ENCODE peak calls at places on chromosomes 11 and 22, in five cellular contexts. E is substantia nigra; H is kidney glomerular epithelial cell; D is body of pancreas; A is activated CD8-positive, alpha-beta T cell treated with anti-CD3 and anti-CD28 coated beads for 36 hours. W is an unnamed sample.

GRCh38 chr22:42880815-42881214 is 23.7 kb upstream of the ARFGAP3 start:
- DNase-seq in E (no peak), H (no peak), D (peak; percentile 69), A (no peak), W (no peak)

GRCh38 chr11:18192988-18193387 is 20.4 kb downstream of the MRGPRX4 start:
- DNase-seq in E (no peak), H (no peak), D (no peak), A (no peak), W (no peak)

GRCh38 chr22:49208768-49209252 is 618.9 kb downstream of the BRD1 start:
- DNase-seq in E (no peak), H (no peak), D (no peak), A (peak; percentile 9), W (no peak)

GRCh38 chr22:32478994-32479393 is 4.4 kb downstream of the FBXO7 start:
- DNase-seq in E (no peak), H (no peak), D (no peak), A (no peak), W (no peak)

GRCh38 chr11:134038897-134039470 is 29.9 kb upstream of the JAM3 start:
- DNase-seq in E (no peak), H (no peak), D (no peak), A (no peak), W (no peak)

GRCh38 chr22:37457093-37457893 is 28.9 kb downstream of the MFNG start:
- DNase-seq in E (no peak), H (peak; percentile 61), D (peak; percentile 85), A (peak; percentile 91), W (peak; percentile 54)

GRCh38 chr11:35387341-35387982 is 31.9 kb downstream of the SLC1A2 start:
- DNase-seq in E (no peak), H (peak; percentile 45), D (no peak), A (no peak), W (no peak)

GRCh38 chr11:30960387-30960992 is 374.3 kb upstream of the MPPED2 start:
- DNase-seq in E (no peak), H (peak; percentile 28), D (no peak), A (no peak), W (no peak)

GRCh38 chr11:62542750-62543567 is 3.6 kb downstream of the AHNAK start:
- DNase-seq in E (no peak), H (peak; percentile 64), D (peak; percentile 69), A (peak; percentile 85), W (peak; percentile 73)

GRCh38 chr11:74749965-74750296 is 1.3 kb downstream of the RNF169 start:
- DNase-seq in E (no peak), H (no peak), D (no peak), A (no peak), W (no peak)